ENCODE peak calls at places on chromosomes 6 and 20, in ten cellular contexts. One of them, this sample, is unnamed.

GRCh38 chr6:34235605-34236422 is 859 bp upstream of the HMGA1 start:
- DNase-seq in stimulated activated CD4-positive, alpha-beta T cell treated with anti-CD3 and anti-CD28 coated beads, Interleukin-1b, Interleukin-23, amount 100 ng/mL, for 24 hours: no peak
- DNase-seq in stimulated activated naive B cell treated with anti-CD40 and anti-IgM and Interleukin-4, amounts not matched to agents 10 μg/mL and 1 μg/mL and 100 μg/mL, for 72 hours: no peak
- DNase-seq in AG09319: no peak
- DNase-seq in C1 segment of cervical spinal cord: peak; percentile 32
- DNase-seq in T-helper 2 cell treated with Interferon-gamma antibody and Interleukin-4, amounts not matched to agents 5 μg/mL and 100 μg/mL, for 36 hours: peak; percentile 75
- DNase-seq in stimulated activated CD8-positive, alpha-beta memory T cell treated with anti-CD3 and anti-CD28 coated beads, Interleukin-7, amount 100 ng/mL, for 1 hour: peak; percentile 32
- DNase-seq in AG08395: peak; percentile 55
- DNase-seq in naive thymus-derived CD4-positive, alpha-beta T cell: peak; percentile 73
- DNase-seq in neural crest cell: peak; percentile 73
- DNase-seq in this sample: peak; percentile 77

GRCh38 chr20:64149809-64150560 is 14.3 kb upstream of the MYT1 start:
- DNase-seq in stimulated activated CD4-positive, alpha-beta T cell treated with anti-CD3 and anti-CD28 coated beads, Interleukin-1b, Interleukin-23, amount 100 ng/mL, for 24 hours: no peak
- DNase-seq in stimulated activated naive B cell treated with anti-CD40 and anti-IgM and Interleukin-4, amounts not matched to agents 10 μg/mL and 1 μg/mL and 100 μg/mL, for 72 hours: no peak
- DNase-seq in AG09319: no peak
- DNase-seq in C1 segment of cervical spinal cord: no peak
- DNase-seq in T-helper 2 cell treated with Interferon-gamma antibody and Interleukin-4, amounts not matched to agents 5 μg/mL and 100 μg/mL, for 36 hours: no peak
- DNase-seq in stimulated activated CD8-positive, alpha-beta memory T cell treated with anti-CD3 and anti-CD28 coated beads, Interleukin-7, amount 100 ng/mL, for 1 hour: no peak
- DNase-seq in AG08395: no peak
- DNase-seq in naive thymus-derived CD4-positive, alpha-beta T cell: no peak
- DNase-seq in neural crest cell: no peak
- DNase-seq in this sample: no peak

GRCh38 chr6:75694406-75694805 is 54.6 kb upstream of the MYO6 start:
- DNase-seq in stimulated activated CD4-positive, alpha-beta T cell treated with anti-CD3 and anti-CD28 coated beads, Interleukin-1b, Interleukin-23, amount 100 ng/mL, for 24 hours: no peak
- DNase-seq in stimulated activated naive B cell treated with anti-CD40 and anti-IgM and Interleukin-4, amounts not matched to agents 10 μg/mL and 1 μg/mL and 100 μg/mL, for 72 hours: no peak
- DNase-seq in AG09319: no peak
- DNase-seq in C1 segment of cervical spinal cord: no peak
- DNase-seq in T-helper 2 cell treated with Interferon-gamma antibody and Interleukin-4, amounts not matched to agents 5 μg/mL and 100 μg/mL, for 36 hours: no peak
- DNase-seq in stimulated activated CD8-positive, alpha-beta memory T cell treated with anti-CD3 and anti-CD28 coated beads, Interleukin-7, amount 100 ng/mL, for 1 hour: no peak
- DNase-seq in AG08395: no peak
- DNase-seq in naive thymus-derived CD4-positive, alpha-beta T cell: no peak
- DNase-seq in neural crest cell: no peak
- DNase-seq in this sample: no peak

GRCh38 chr20:49571553-49571835 is 3.6 kb upstream of the PTGIS start:
- DNase-seq in stimulated activated CD4-positive, alpha-beta T cell treated with anti-CD3 and anti-CD28 coated beads, Interleukin-1b, Interleukin-23, amount 100 ng/mL, for 24 hours: no peak
- DNase-seq in stimulated activated naive B cell treated with anti-CD40 and anti-IgM and Interleukin-4, amounts not matched to agents 10 μg/mL and 1 μg/mL and 100 μg/mL, for 72 hours: no peak
- DNase-seq in AG09319: no peak
- DNase-seq in C1 segment of cervical spinal cord: no peak
- DNase-seq in T-helper 2 cell treated with Interferon-gamma antibody and Interleukin-4, amounts not matched to agents 5 μg/mL and 100 μg/mL, for 36 hours: no peak
- DNase-seq in stimulated activated CD8-positive, alpha-beta memory T cell treated with anti-CD3 and anti-CD28 coated beads, Interleukin-7, amount 100 ng/mL, for 1 hour: no peak
- DNase-seq in AG08395: no peak
- DNase-seq in naive thymus-derived CD4-positive, alpha-beta T cell: peak; percentile 13
- DNase-seq in neural crest cell: no peak
- DNase-seq in this sample: no peak

GRCh38 chr6:166354965-166355364 is 12.6 kb upstream of the SFT2D1 start:
- DNase-seq in stimulated activated CD4-positive, alpha-beta T cell treated with anti-CD3 and anti-CD28 coated beads, Interleukin-1b, Interleukin-23, amount 100 ng/mL, for 24 hours: no peak
- DNase-seq in stimulated activated naive B cell treated with anti-CD40 and anti-IgM and Interleukin-4, amounts not matched to agents 10 μg/mL and 1 μg/mL and 100 μg/mL, for 72 hours: no peak
- DNase-seq in AG09319: no peak
- DNase-seq in C1 segment of cervical spinal cord: no peak
- DNase-seq in T-helper 2 cell treated with Interferon-gamma antibody and Interleukin-4, amounts not matched to agents 5 μg/mL and 100 μg/mL, for 36 hours: no peak
- DNase-seq in stimulated activated CD8-positive, alpha-beta memory T cell treated with anti-CD3 and anti-CD28 coated beads, Interleukin-7, amount 100 ng/mL, for 1 hour: no peak
- DNase-seq in AG08395: no peak
- DNase-seq in naive thymus-derived CD4-positive, alpha-beta T cell: no peak
- DNase-seq in neural crest cell: no peak
- DNase-seq in this sample: no peak

GRCh38 chr6:129215246-129215645 is 332.3 kb downstream of the LAMA2 start:
- DNase-seq in stimulated activated CD4-positive, alpha-beta T cell treated with anti-CD3 and anti-CD28 coated beads, Interleukin-1b, Interleukin-23, amount 100 ng/mL, for 24 hours: no peak
- DNase-seq in stimulated activated naive B cell treated with anti-CD40 and anti-IgM and Interleukin-4, amounts not matched to agents 10 μg/mL and 1 μg/mL and 100 μg/mL, for 72 hours: no peak
- DNase-seq in AG09319: no peak
- DNase-seq in C1 segment of cervical spinal cord: no peak
- DNase-seq in T-helper 2 cell treated with Interferon-gamma antibody and Interleukin-4, amounts not matched to agents 5 μg/mL and 100 μg/mL, for 36 hours: no peak
- DNase-seq in stimulated activated CD8-positive, alpha-beta memory T cell treated with anti-CD3 and anti-CD28 coated beads, Interleukin-7, amount 100 ng/mL, for 1 hour: no peak
- DNase-seq in AG08395: no peak
- DNase-seq in naive thymus-derived CD4-positive, alpha-beta T cell: no peak
- DNase-seq in neural crest cell: no peak
- DNase-seq in this sample: no peak

GRCh38 chr20:13183005-13183404 is 38.1 kb upstream of the ISM1 start:
- DNase-seq in stimulated activated CD4-positive, alpha-beta T cell treated with anti-CD3 and anti-CD28 coated beads, Interleukin-1b, Interleukin-23, amount 100 ng/mL, for 24 hours: no peak
- DNase-seq in stimulated activated naive B cell treated with anti-CD40 and anti-IgM and Interleukin-4, amounts not matched to agents 10 μg/mL and 1 μg/mL and 100 μg/mL, for 72 hours: no peak
- DNase-seq in AG09319: no peak
- DNase-seq in C1 segment of cervical spinal cord: no peak
- DNase-seq in T-helper 2 cell treated with Interferon-gamma antibody and Interleukin-4, amounts not matched to agents 5 μg/mL and 100 μg/mL, for 36 hours: peak; percentile 15
- DNase-seq in stimulated activated CD8-positive, alpha-beta memory T cell treated with anti-CD3 and anti-CD28 coated beads, Interleukin-7, amount 100 ng/mL, for 1 hour: no peak
- DNase-seq in AG08395: no peak
- DNase-seq in naive thymus-derived CD4-positive, alpha-beta T cell: no peak
- DNase-seq in neural crest cell: no peak
- DNase-seq in this sample: no peak

GRCh38 chr6:27452496-27452897 is 20.4 kb downstream of the ZNF184 start:
- DNase-seq in stimulated activated CD4-positive, alpha-beta T cell treated with anti-CD3 and anti-CD28 coated beads, Interleukin-1b, Interleukin-23, amount 100 ng/mL, for 24 hours: no peak
- DNase-seq in stimulated activated naive B cell treated with anti-CD40 and anti-IgM and Interleukin-4, amounts not matched to agents 10 μg/mL and 1 μg/mL and 100 μg/mL, for 72 hours: no peak
- DNase-seq in AG09319: no peak
- DNase-seq in C1 segment of cervical spinal cord: no peak
- DNase-seq in T-helper 2 cell treated with Interferon-gamma antibody and Interleukin-4, amounts not matched to agents 5 μg/mL and 100 μg/mL, for 36 hours: no peak
- DNase-seq in stimulated activated CD8-positive, alpha-beta memory T cell treated with anti-CD3 and anti-CD28 coated beads, Interleukin-7, amount 100 ng/mL, for 1 hour: no peak
- DNase-seq in AG08395: no peak
- DNase-seq in naive thymus-derived CD4-positive, alpha-beta T cell: no peak
- DNase-seq in neural crest cell: no peak
- DNase-seq in this sample: no peak

GRCh38 chr20:44212792-44213191 is 2.2 kb upstream of the OSER1 start:
- DNase-seq in stimulated activated CD4-positive, alpha-beta T cell treated with anti-CD3 and anti-CD28 coated beads, Interleukin-1b, Interleukin-23, amount 100 ng/mL, for 24 hours: no peak
- DNase-seq in stimulated activated naive B cell treated with anti-CD40 and anti-IgM and Interleukin-4, amounts not matched to agents 10 μg/mL and 1 μg/mL and 100 μg/mL, for 72 hours: no peak
- DNase-seq in AG09319: no peak
- DNase-seq in C1 segment of cervical spinal cord: no peak
- DNase-seq in T-helper 2 cell treated with Interferon-gamma antibody and Interleukin-4, amounts not matched to agents 5 μg/mL and 100 μg/mL, for 36 hours: no peak
- DNase-seq in stimulated activated CD8-positive, alpha-beta memory T cell treated with anti-CD3 and anti-CD28 coated beads, Interleukin-7, amount 100 ng/mL, for 1 hour: no peak
- DNase-seq in AG08395: no peak
- DNase-seq in naive thymus-derived CD4-positive, alpha-beta T cell: no peak
- DNase-seq in neural crest cell: no peak
- DNase-seq in this sample: no peak

GRCh38 chr6:41691426-41692079 is 43.9 kb downstream of the TFEB start:
- DNase-seq in stimulated activated CD4-positive, alpha-beta T cell treated with anti-CD3 and anti-CD28 coated beads, Interleukin-1b, Interleukin-23, amount 100 ng/mL, for 24 hours: no peak
- DNase-seq in stimulated activated naive B cell treated with anti-CD40 and anti-IgM and Interleukin-4, amounts not matched to agents 10 μg/mL and 1 μg/mL and 100 μg/mL, for 72 hours: no peak
- DNase-seq in AG09319: no peak
- DNase-seq in C1 segment of cervical spinal cord: no peak
- DNase-seq in T-helper 2 cell treated with Interferon-gamma antibody and Interleukin-4, amounts not matched to agents 5 μg/mL and 100 μg/mL, for 36 hours: no peak
- DNase-seq in stimulated activated CD8-positive, alpha-beta memory T cell treated with anti-CD3 and anti-CD28 coated beads, Interleukin-7, amount 100 ng/mL, for 1 hour: no peak
- DNase-seq in AG08395: no peak
- DNase-seq in naive thymus-derived CD4-positive, alpha-beta T cell: no peak
- DNase-seq in neural crest cell: no peak
- DNase-seq in this sample: no peak

GRCh38 chr20:17568972-17569471 is 853 bp upstream of the DSTN start:
- DNase-seq in stimulated activated CD4-positive, alpha-beta T cell treated with anti-CD3 and anti-CD28 coated beads, Interleukin-1b, Interleukin-23, amount 100 ng/mL, for 24 hours: no peak
- DNase-seq in stimulated activated naive B cell treated with anti-CD40 and anti-IgM and Interleukin-4, amounts not matched to agents 10 μg/mL and 1 μg/mL and 100 μg/mL, for 72 hours: no peak
- DNase-seq in AG09319: peak; percentile 96
- DNase-seq in C1 segment of cervical spinal cord: peak; percentile 41
- DNase-seq in T-helper 2 cell treated with Interferon-gamma antibody and Interleukin-4, amounts not matched to agents 5 μg/mL and 100 μg/mL, for 36 hours: no peak
- DNase-seq in stimulated activated CD8-positive, alpha-beta memory T cell treated with anti-CD3 and anti-CD28 coated beads, Interleukin-7, amount 100 ng/mL, for 1 hour: no peak
- DNase-seq in AG08395: peak; percentile 89
- DNase-seq in naive thymus-derived CD4-positive, alpha-beta T cell: peak; percentile 35
- DNase-seq in neural crest cell: peak; percentile 23
- DNase-seq in this sample: peak; percentile 92

GRCh38 chr20:33936651-33937050 is 57.1 kb upstream of the RALY start:
- DNase-seq in stimulated activated CD4-positive, alpha-beta T cell treated with anti-CD3 and anti-CD28 coated beads, Interleukin-1b, Interleukin-23, amount 100 ng/mL, for 24 hours: no peak
- DNase-seq in stimulated activated naive B cell treated with anti-CD40 and anti-IgM and Interleukin-4, amounts not matched to agents 10 μg/mL and 1 μg/mL and 100 μg/mL, for 72 hours: no peak
- DNase-seq in AG09319: no peak
- DNase-seq in C1 segment of cervical spinal cord: peak; percentile 8
- DNase-seq in T-helper 2 cell treated with Interferon-gamma antibody and Interleukin-4, amounts not matched to agents 5 μg/mL and 100 μg/mL, for 36 hours: no peak
- DNase-seq in stimulated activated CD8-positive, alpha-beta memory T cell treated with anti-CD3 and anti-CD28 coated beads, Interleukin-7, amount 100 ng/mL, for 1 hour: no peak
- DNase-seq in AG08395: no peak
- DNase-seq in naive thymus-derived CD4-positive, alpha-beta T cell: no peak
- DNase-seq in neural crest cell: no peak
- DNase-seq in this sample: no peak

GRCh38 chr6:131255434-131255833 is 120.2 kb downstream of the AKAP7 start:
- DNase-seq in stimulated activated CD4-positive, alpha-beta T cell treated with anti-CD3 and anti-CD28 coated beads, Interleukin-1b, Interleukin-23, amount 100 ng/mL, for 24 hours: no peak
- DNase-seq in stimulated activated naive B cell treated with anti-CD40 and anti-IgM and Interleukin-4, amounts not matched to agents 10 μg/mL and 1 μg/mL and 100 μg/mL, for 72 hours: no peak
- DNase-seq in AG09319: no peak
- DNase-seq in C1 segment of cervical spinal cord: no peak
- DNase-seq in T-helper 2 cell treated with Interferon-gamma antibody and Interleukin-4, amounts not matched to agents 5 μg/mL and 100 μg/mL, for 36 hours: no peak
- DNase-seq in stimulated activated CD8-positive, alpha-beta memory T cell treated with anti-CD3 and anti-CD28 coated beads, Interleukin-7, amount 100 ng/mL, for 1 hour: no peak
- DNase-seq in AG08395: no peak
- DNase-seq in naive thymus-derived CD4-positive, alpha-beta T cell: no peak
- DNase-seq in neural crest cell: no peak
- DNase-seq in this sample: no peak

GRCh38 chr6:42511803-42512422 is 51.9 kb upstream of the UBR2 start:
- DNase-seq in stimulated activated CD4-positive, alpha-beta T cell treated with anti-CD3 and anti-CD28 coated beads, Interleukin-1b, Interleukin-23, amount 100 ng/mL, for 24 hours: no peak
- DNase-seq in stimulated activated naive B cell treated with anti-CD40 and anti-IgM and Interleukin-4, amounts not matched to agents 10 μg/mL and 1 μg/mL and 100 μg/mL, for 72 hours: no peak
- DNase-seq in AG09319: no peak
- DNase-seq in C1 segment of cervical spinal cord: no peak
- DNase-seq in T-helper 2 cell treated with Interferon-gamma antibody and Interleukin-4, amounts not matched to agents 5 μg/mL and 100 μg/mL, for 36 hours: no peak
- DNase-seq in stimulated activated CD8-positive, alpha-beta memory T cell treated with anti-CD3 and anti-CD28 coated beads, Interleukin-7, amount 100 ng/mL, for 1 hour: no peak
- DNase-seq in AG08395: peak; percentile 20
- DNase-seq in naive thymus-derived CD4-positive, alpha-beta T cell: no peak
- DNase-seq in neural crest cell: no peak
- DNase-seq in this sample: peak; percentile 39

GRCh38 chr20:25226433-25227316 is 21.2 kb upstream of the PYGB start:
- DNase-seq in stimulated activated CD4-positive, alpha-beta T cell treated with anti-CD3 and anti-CD28 coated beads, Interleukin-1b, Interleukin-23, amount 100 ng/mL, for 24 hours: no peak
- DNase-seq in stimulated activated naive B cell treated with anti-CD40 and anti-IgM and Interleukin-4, amounts not matched to agents 10 μg/mL and 1 μg/mL and 100 μg/mL, for 72 hours: no peak
- DNase-seq in AG09319: no peak
- DNase-seq in C1 segment of cervical spinal cord: peak; percentile 42
- DNase-seq in T-helper 2 cell treated with Interferon-gamma antibody and Interleukin-4, amounts not matched to agents 5 μg/mL and 100 μg/mL, for 36 hours: no peak
- DNase-seq in stimulated activated CD8-positive, alpha-beta memory T cell treated with anti-CD3 and anti-CD28 coated beads, Interleukin-7, amount 100 ng/mL, for 1 hour: no peak
- DNase-seq in AG08395: no peak
- DNase-seq in naive thymus-derived CD4-positive, alpha-beta T cell: no peak
- DNase-seq in neural crest cell: no peak
- DNase-seq in this sample: no peak

GRCh38 chr6:23663652-23664051 is 462.4 kb upstream of the NRSN1 start:
- DNase-seq in stimulated activated CD4-positive, alpha-beta T cell treated with anti-CD3 and anti-CD28 coated beads, Interleukin-1b, Interleukin-23, amount 100 ng/mL, for 24 hours: no peak
- DNase-seq in stimulated activated naive B cell treated with anti-CD40 and anti-IgM and Interleukin-4, amounts not matched to agents 10 μg/mL and 1 μg/mL and 100 μg/mL, for 72 hours: no peak
- DNase-seq in AG09319: no peak
- DNase-seq in C1 segment of cervical spinal cord: no peak
- DNase-seq in T-helper 2 cell treated with Interferon-gamma antibody and Interleukin-4, amounts not matched to agents 5 μg/mL and 100 μg/mL, for 36 hours: no peak
- DNase-seq in stimulated activated CD8-positive, alpha-beta memory T cell treated with anti-CD3 and anti-CD28 coated beads, Interleukin-7, amount 100 ng/mL, for 1 hour: no peak
- DNase-seq in AG08395: no peak
- DNase-seq in naive thymus-derived CD4-positive, alpha-beta T cell: no peak
- DNase-seq in neural crest cell: no peak
- DNase-seq in this sample: no peak

GRCh38 chr6:163818719-163819118 is 404.2 kb downstream of the QKI start:
- DNase-seq in stimulated activated CD4-positive, alpha-beta T cell treated with anti-CD3 and anti-CD28 coated beads, Interleukin-1b, Interleukin-23, amount 100 ng/mL, for 24 hours: no peak
- DNase-seq in stimulated activated naive B cell treated with anti-CD40 and anti-IgM and Interleukin-4, amounts not matched to agents 10 μg/mL and 1 μg/mL and 100 μg/mL, for 72 hours: no peak
- DNase-seq in AG09319: no peak
- DNase-seq in C1 segment of cervical spinal cord: no peak
- DNase-seq in T-helper 2 cell treated with Interferon-gamma antibody and Interleukin-4, amounts not matched to agents 5 μg/mL and 100 μg/mL, for 36 hours: no peak
- DNase-seq in stimulated activated CD8-positive, alpha-beta memory T cell treated with anti-CD3 and anti-CD28 coated beads, Interleukin-7, amount 100 ng/mL, for 1 hour: no peak
- DNase-seq in AG08395: no peak
- DNase-seq in naive thymus-derived CD4-positive, alpha-beta T cell: no peak
- DNase-seq in neural crest cell: no peak
- DNase-seq in this sample: no peak

GRCh38 chr6:150656156-150656555 is 56.5 kb downstream of the PLEKHG1 start:
- DNase-seq in stimulated activated CD4-positive, alpha-beta T cell treated with anti-CD3 and anti-CD28 coated beads, Interleukin-1b, Interleukin-23, amount 100 ng/mL, for 24 hours: no peak
- DNase-seq in stimulated activated naive B cell treated with anti-CD40 and anti-IgM and Interleukin-4, amounts not matched to agents 10 μg/mL and 1 μg/mL and 100 μg/mL, for 72 hours: no peak
- DNase-seq in AG09319: no peak
- DNase-seq in C1 segment of cervical spinal cord: no peak
- DNase-seq in T-helper 2 cell treated with Interferon-gamma antibody and Interleukin-4, amounts not matched to agents 5 μg/mL and 100 μg/mL, for 36 hours: no peak
- DNase-seq in stimulated activated CD8-positive, alpha-beta memory T cell treated with anti-CD3 and anti-CD28 coated beads, Interleukin-7, amount 100 ng/mL, for 1 hour: no peak
- DNase-seq in AG08395: no peak
- DNase-seq in naive thymus-derived CD4-positive, alpha-beta T cell: no peak
- DNase-seq in neural crest cell: no peak
- DNase-seq in this sample: no peak

This sample was measured in GM03348.